ENCODE peak calls at places on chromosomes 3 and 15, in five cellular contexts. V, F, I, C and E are unnamed samples.

GRCh38 chr15:62909257-62909656 is 133.3 kb upstream of the TPM1 start:
- DNase-seq in F (no peak), V (no peak), I (no peak), C (no peak), E (no peak)

GRCh38 chr15:87716422-87716821 is 540.1 kb downstream of the NTRK3 start:
- DNase-seq in V (no peak), F (no peak), C (no peak), I (no peak), E (no peak)

GRCh38 chr3:30655187-30655812 is 48.9 kb downstream of the TGFBR2 start:
- DNase-seq in V (no peak), I (no peak), F (no peak), C (no peak), E (no peak)

GRCh38 chr3:66200147-66200546 is 20.7 kb upstream of the SLC25A26 start:
- DNase-seq in F (no peak), I (no peak), C (no peak), V (no peak), E (no peak)

GRCh38 chr3:193729088-193729465 is 136.1 kb downstream of the OPA1 start:
- DNase-seq in C (no peak), I (no peak), F (no peak), V (no peak), E (no peak)

GRCh38 chr15:76347507-76348055 is 11.0 kb downstream of the ISL2 start:
- DNase-seq in C (no peak), I (no peak), F (no peak), V (no peak), E (no peak)

GRCh38 chr3:87203807-87204206 is 23.3 kb upstream of the CHMP2B start:
- DNase-seq in I (no peak), V (no peak), C (no peak), F (no peak), E (no peak)

GRCh38 chr3:120461416-120461815 is 10.6 kb upstream of the FSTL1 start:
- DNase-seq in V (no peak), I (no peak), C (no peak), F (no peak), E (no peak)

GRCh38 chr3:28053759-28054158 is 187.7 kb upstream of the CMC1 start:
- DNase-seq in V (peak), C (peak), F (no peak), I (no peak), E (no peak)

GRCh38 chr3:36909666-36910065 is 35.2 kb downstream of the TRANK1 start:
- DNase-seq in C (no peak), V (no peak), I (no peak), F (no peak), E (no peak)

GRCh38 chr3:184155644-184156521 is 706 bp downstream of the DVL3 start:
- DNase-seq in I (peak), F (peak), C (no peak), V (peak), E (no peak)

GRCh38 chr3:153045150-153045549 is 116.9 kb upstream of the RAP2B start:
- DNase-seq in I (no peak), F (no peak), C (no peak), V (no peak), E (no peak)

GRCh38 chr15:85639752-85640381 is 154.9 kb downstream of the KLHL25 start:
- DNase-seq in V (peak), I (no peak), C (no peak), F (no peak), E (peak)

GRCh38 chr3:98765721-98766120 is 2.6 kb downstream of the ST3GAL6 start:
- DNase-seq in I (no peak), F (no peak), C (no peak), V (no peak), E (no peak)

GRCh38 chr15:23628612-23629233 is 18.9 kb downstream of the MAGEL2 start:
- DNase-seq in I (no peak), F (no peak), C (no peak), V (no peak), E (no peak)
- H3K4me3 ChIP-seq in I (no peak), F (no peak), C (no peak), V (no peak), E (no peak)

GRCh38 chr15:89912674-89913396 is at the start of gene ARPIN:
- DNase-seq in V (peak), F (peak), I (peak), C (no peak), E (no peak)
- H3K4me3 ChIP-seq in V (peak), F (peak), I (peak), C (peak), E (peak)

GRCh38 chr3:161051856-161052255 is 53.3 kb downstream of the B3GALNT1 start:
- DNase-seq in I (no peak), F (no peak), V (no peak), C (no peak), E (no peak)

GRCh38 chr3:161049683-161050248 is 55.4 kb downstream of the B3GALNT1 start:
- DNase-seq in F (no peak), C (no peak), V (no peak), I (no peak), E (no peak)

GRCh38 chr3:161055210-161055609 is 49.9 kb downstream of the B3GALNT1 start:
- DNase-seq in F (no peak), I (no peak), V (no peak), C (no peak), E (no peak)

GRCh38 chr3:161050929-161051328 is 54.2 kb downstream of the B3GALNT1 start:
- DNase-seq in C (no peak), F (no peak), I (no peak), V (no peak), E (no peak)
- H3K4me3 ChIP-seq in C (no peak), F (no peak), I (no peak), V (no peak), E (no peak)

GRCh38 chr15:59170295-59170881 is 36.3 kb upstream of the LDHAL6B start:
- DNase-seq in C (no peak), I (peak), F (peak), V (no peak), E (peak)

GRCh38 chr15:59169337-59169736 is 37.3 kb upstream of the LDHAL6B start:
- DNase-seq in V (peak), F (no peak), C (no peak), I (no peak), E (peak)

GRCh38 chr15:59172289-59172901 is 34.2 kb upstream of the LDHAL6B start:
- DNase-seq in C (no peak), V (no peak), I (no peak), F (no peak), E (no peak)

GRCh38 chr15:59173194-59173593 is 33.4 kb upstream of the LDHAL6B start:
- DNase-seq in I (no peak), C (no peak), V (no peak), F (no peak), E (no peak)

GRCh38 chr15:59170998-59171397 is 35.6 kb upstream of the LDHAL6B start:
- DNase-seq in F (peak), V (no peak), C (no peak), I (no peak), E (no peak)
- H3K4me3 ChIP-seq in F (no peak), V (no peak), C (no peak), I (no peak), E (no peak)

DNA sequence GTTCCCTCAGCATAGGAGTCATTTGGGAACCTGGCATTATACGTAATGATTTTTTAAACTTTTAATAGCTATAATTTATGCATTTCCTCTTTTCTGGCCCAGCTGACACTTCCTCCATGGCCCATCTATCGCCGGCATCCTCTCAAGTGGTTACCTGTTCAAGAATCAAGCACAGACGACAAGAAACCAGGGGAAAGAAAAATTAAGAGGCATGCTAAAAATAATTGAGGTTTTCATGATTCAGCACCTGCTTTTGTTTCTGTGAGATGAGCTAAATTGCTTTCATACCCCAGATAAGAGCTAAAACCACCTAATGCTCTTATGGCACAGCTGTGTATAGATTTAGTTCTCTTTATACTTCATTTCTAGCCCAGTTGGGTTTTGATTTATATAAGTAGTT is 1.7 kb downstream of the SPCS1 start:
- DNase-seq in I (no peak), V (no peak), F (no peak), C (no peak), E (no peak)
- H3K4me3 ChIP-seq in I (no peak), V (no peak), F (peak), C (peak), E (no peak)